ENCODE peak calls at places on chromosomes 2 and 18, in six cellular contexts. E is pancreas, R is colonic mucosa, S is neural progenitor cell, L is GM23248, M is tibial nerve. K is an unnamed sample.

GRCh38 chr2:168009900-168010299 is 237.5 kb downstream of the STK39 start:
- DNase-seq in E (no peak), R (no peak), S (no peak), L (no peak), M (no peak), K (no peak)

GRCh38 chr2:67516899-67517530 is 119.9 kb downstream of the ETAA1 start:
- DNase-seq in E (no peak), R (no peak), S (no peak), L (peak; percentile 90), M (no peak), K (no peak)

GRCh38 chr18:65567372-65567771 is 183.4 kb upstream of the CDH7 start:
- DNase-seq in E (no peak), R (no peak), S (peak; percentile 23), L (no peak), M (no peak), K (no peak)

GRCh38 chr2:240713071-240713927 is 21.6 kb downstream of the AQP12A start:
- DNase-seq in E (no peak), R (no peak), S (no peak), L (no peak), M (no peak), K (no peak)

GRCh38 chr2:185279999-185280398 is 458.6 kb upstream of the FSIP2 start:
- DNase-seq in E (no peak), R (no peak), S (no peak), L (peak; percentile 33), M (no peak), K (no peak)

GRCh38 chr2:181680055-181680936 is at the start of gene NEUROD1:
- DNase-seq in E (peak; percentile 39), R (no peak), S (peak; percentile 86), L (no peak), M (no peak), K (no peak)

GRCh38 chr18:58453167-58453804 is 175.6 kb downstream of the ALPK2 start:
- DNase-seq in E (no peak), R (no peak), S (no peak), L (no peak), M (no peak), K (no peak)

GRCh38 chr18:58335821-58336220 is 291.8 kb downstream of the NEDD4L start:
- DNase-seq in E (no peak), R (no peak), S (no peak), L (no peak), M (no peak), K (no peak)

GRCh38 chr18:8696749-8697211 is 8.6 kb upstream of the MTCL1 start:
- DNase-seq in E (peak; percentile 60), R (peak; percentile 82), S (peak; percentile 68), L (peak; percentile 76), M (peak; percentile 78), K (peak; percentile 68)

GRCh38 chr18:9643549-9643948 is 29.2 kb upstream of the PPP4R1 start:
- DNase-seq in E (no peak), R (no peak), S (peak; percentile 49), L (peak; percentile 97), M (no peak), K (no peak)

GRCh38 chr2:101696272-101697123 is 1.0 kb upstream of the MAP4K4 start:
- DNase-seq in E (peak; percentile 46), R (peak; percentile 54), S (no peak), L (peak; percentile 50), M (no peak), K (no peak)

GRCh38 chr2:53670351-53670750 is 97.3 kb upstream of the CHAC2 start:
- DNase-seq in E (no peak), R (no peak), S (no peak), L (peak; percentile 12), M (no peak), K (no peak)

GRCh38 chr2:20164734-20165242 is 60.1 kb downstream of the SDC1 start:
- DNase-seq in E (no peak), R (no peak), S (no peak), L (no peak), M (no peak), K (no peak)

GRCh38 chr18:28793911-28794310 is 617.0 kb upstream of the CDH2 start:
- DNase-seq in E (no peak), R (no peak), S (no peak), L (no peak), M (no peak), K (no peak)

GRCh38 chr2:1618974-1619373 is 125.3 kb downstream of the PXDN start:
- DNase-seq in E (no peak), R (no peak), S (no peak), L (no peak), M (no peak), K (peak; percentile 42)

GRCh38 chr18:78017869-78018268 is 768.2 kb downstream of the GALR1 start:
- DNase-seq in E (no peak), R (no peak), S (no peak), L (no peak), M (no peak), K (no peak)

GRCh38 chr18:52160652-52161051 is 179.3 kb upstream of the DCC start:
- DNase-seq in E (no peak), R (no peak), S (no peak), L (peak; percentile 2), M (no peak), K (no peak)

GRCh38 chr2:44495035-44495434 is 133.3 kb downstream of the CAMKMT start:
- DNase-seq in E (no peak), R (no peak), S (no peak), L (no peak), M (no peak), K (no peak)

GRCh38 chr2:10033251-10034006 is 9.9 kb upstream of the KLF11 start:
- DNase-seq in E (no peak), R (no peak), S (no peak), L (no peak), M (no peak), K (no peak)
- H3K4me1 ChIP-seq in E (peaks cover 17% of the 10 kb centered on the region), R (peaks cover 3% of the 10 kb centered on the region), S (peaks cover 19% of the 10 kb centered on the region), L (peaks cover 15% of the 10 kb centered on the region), M (peaks cover 33% of the 10 kb centered on the region), K (peaks cover 12% of the 10 kb centered on the region)

GRCh38 chr2:239253264-239253663 is 147.6 kb downstream of the HDAC4 start:
- DNase-seq in E (no peak), R (no peak), S (no peak), L (no peak), M (no peak), K (no peak)

GRCh38 chr2:239255218-239255617 is 145.6 kb downstream of the HDAC4 start:
- DNase-seq in E (no peak), R (no peak), S (no peak), L (no peak), M (no peak), K (no peak)

GRCh38 chr2:239251971-239252370 is 148.8 kb downstream of the HDAC4 start:
- DNase-seq in E (no peak), R (no peak), S (no peak), L (no peak), M (no peak), K (no peak)

GRCh38 chr2:239252433-239253200 is 148.2 kb downstream of the HDAC4 start:
- DNase-seq in E (no peak), R (no peak), S (no peak), L (peak; percentile 70), M (no peak), K (no peak)

DNA sequence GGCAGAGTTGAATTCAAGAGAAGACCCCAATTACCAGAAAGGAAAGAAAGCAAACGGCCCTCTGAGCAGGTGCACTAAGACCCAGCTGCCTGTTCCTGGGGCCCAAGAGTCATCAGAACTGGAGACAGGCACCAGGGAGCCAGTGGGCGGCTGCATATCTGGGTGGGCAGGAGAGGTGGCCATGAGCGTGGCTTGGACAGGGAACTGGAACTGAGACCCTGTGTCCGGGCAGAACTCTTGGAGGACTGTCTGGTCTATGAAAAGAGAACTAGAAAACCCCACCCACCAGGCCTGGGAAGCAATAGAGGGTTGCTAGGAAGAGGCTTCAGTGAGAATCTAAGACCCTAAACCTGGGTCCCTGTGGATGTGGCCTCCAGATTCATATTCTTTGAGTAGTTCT is 147.1 kb downstream of the HDAC4 start:
- DNase-seq in E (no peak), R (no peak), S (no peak), L (no peak), M (no peak), K (no peak)
- H3K4me1 ChIP-seq in E (no peaks in the 10 kb centered on the region), R (no peaks in the 10 kb centered on the region), S (peaks cover 18% of the 10 kb centered on the region), L (peaks cover 11% of the 10 kb centered on the region), M (peaks cover 7% of the 10 kb centered on the region), K (no peaks in the 10 kb centered on the region)

GRCh38 chr18:47917923-47918610 is 12.4 kb downstream of the SMAD2 start:
- DNase-seq in E (no peak), R (no peak), S (peak; percentile 69), L (no peak), M (no peak), K (no peak)

GRCh38 chr18:47912794-47913594 is 17.5 kb downstream of the SMAD2 start:
- DNase-seq in E (no peak), R (no peak), S (no peak), L (no peak), M (no peak), K (no peak)

GRCh38 chr18:47915930-47916329 is 14.5 kb downstream of the SMAD2 start:
- DNase-seq in E (no peak), R (no peak), S (no peak), L (no peak), M (no peak), K (no peak)

GRCh38 chr18:47912343-47912742 is 18.1 kb downstream of the SMAD2 start:
- DNase-seq in E (no peak), R (no peak), S (no peak), L (no peak), M (no peak), K (no peak)

DNA sequence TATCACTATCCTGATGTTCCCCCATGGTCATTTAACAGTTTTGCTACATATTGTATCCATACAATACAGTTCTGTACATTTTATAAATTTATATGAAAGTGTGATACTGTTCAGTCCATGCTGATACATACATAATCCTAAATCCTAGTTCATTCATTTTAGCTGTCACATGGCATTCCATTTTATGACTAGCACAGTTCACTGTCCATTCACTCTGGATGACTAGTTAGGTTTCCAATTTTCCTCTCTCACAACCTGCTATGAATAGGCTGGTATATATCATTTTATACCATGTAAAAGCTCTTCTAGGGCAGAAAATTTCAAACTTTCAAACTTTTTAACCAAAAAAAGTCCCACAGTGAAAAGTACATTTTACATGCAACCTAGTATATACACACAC is 15.2 kb downstream of the SMAD2 start:
- DNase-seq in E (no peak), R (no peak), S (no peak), L (peak; percentile 30), M (no peak), K (no peak)
- H3K4me1 ChIP-seq in E (peaks cover 18% of the 10 kb centered on the region), R (no peaks in the 10 kb centered on the region), S (peaks cover 81% of the 10 kb centered on the region), L (no peaks in the 10 kb centered on the region), M (peaks cover 25% of the 10 kb centered on the region), K (peaks cover 15% of the 10 kb centered on the region)

DNA sequence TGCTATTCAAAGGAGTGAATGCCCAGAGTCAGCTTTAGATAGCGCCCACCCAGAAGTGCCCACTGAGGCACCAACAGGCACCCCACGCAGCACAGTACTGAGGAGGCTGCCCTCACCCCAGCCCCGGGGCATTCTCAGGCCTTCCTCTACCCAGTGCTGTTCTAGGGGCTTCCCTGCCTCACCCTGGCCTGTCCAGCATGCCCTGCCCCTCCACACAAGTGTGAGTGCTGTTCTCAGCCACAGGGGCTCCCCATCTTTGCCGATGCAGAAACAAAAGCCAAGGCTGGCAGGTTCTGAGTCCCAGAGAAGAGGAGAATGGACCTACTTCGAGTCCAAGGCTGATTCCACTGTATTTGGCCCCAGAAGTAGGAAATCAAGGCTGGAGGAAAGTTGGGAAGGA is 15.8 kb downstream of the BIN1 start:
- DNase-seq in E (no peak), R (no peak), S (no peak), L (no peak), M (no peak), K (no peak)
- H3K4me1 ChIP-seq in E (no peaks in the 10 kb centered on the region), R (no peaks in the 10 kb centered on the region), S (peaks cover 29% of the 10 kb centered on the region), L (peaks cover 21% of the 10 kb centered on the region), M (peaks cover 35% of the 10 kb centered on the region), K (peaks cover 14% of the 10 kb centered on the region)

GRCh38 chr2:8539743-8540551 is 141.9 kb upstream of the ID2 start:
- DNase-seq in E (peak; percentile 52), R (peak; percentile 76), S (peak; percentile 21), L (no peak), M (no peak), K (peak; percentile 83)
- H3K4me1 ChIP-seq in E (no peaks in the 10 kb centered on the region), R (peaks cover 6% of the 10 kb centered on the region), S (peaks cover 5% of the 10 kb centered on the region), L (peaks cover 41% of the 10 kb centered on the region), M (peaks cover 21% of the 10 kb centered on the region), K (peaks cover 25% of the 10 kb centered on the region)